ENCODE peak calls at places on chromosomes 16 and 17, in nine cellular contexts. G, I, S, A, H, F, T, U and O are unnamed samples.

GRCh38 chr16:85524630-85525463 is 88.3 kb upstream of the GSE1 start:
- DNase-seq in G (no peak), I (peak; percentile 48), S (peak; percentile 56), A (no peak), H (peak; percentile 62), F (peak; percentile 51), T (no peak), U (peak; percentile 89), O (no peak)

GRCh38 chr17:50094243-50094752 is 853 bp upstream of the PDK2 start:
- DNase-seq in G (peak; percentile 83), I (peak; percentile 89), S (peak; percentile 97), A (peak; percentile 41), H (peak; percentile 90), F (peak; percentile 90), T (peak; percentile 94), U (peak; percentile 87), O (peak; percentile 95)

GRCh38 chr16:9077001-9077809 is 14.2 kb upstream of the HAPSTR1 start:
- DNase-seq in G (peak; percentile 80), I (peak; percentile 56), S (no peak), A (no peak), H (no peak), F (no peak), T (no peak), U (peak; percentile 63), O (peak; percentile 34)

GRCh38 chr16:5523794-5524193 is 426.2 kb upstream of the EEF2KMT start:
- DNase-seq in G (no peak), I (no peak), S (no peak), A (no peak), H (no peak), F (no peak), T (no peak), U (no peak), O (no peak)

GRCh38 chr17:2173005-2173404 is 118.1 kb downstream of the HIC1 start:
- DNase-seq in G (no peak), I (no peak), S (no peak), A (no peak), H (peak; percentile 44), F (peak; percentile 42), T (no peak), U (no peak), O (no peak)

GRCh38 chr17:40317345-40317873 is 8.4 kb downstream of the RARA start:
- DNase-seq in G (peak; percentile 65), I (peak; percentile 70), S (peak; percentile 81), A (no peak), H (peak; percentile 72), F (no peak), T (peak; percentile 77), U (no peak), O (peak; percentile 78)

GRCh38 chr17:54085934-54086333 is 263.2 kb downstream of the KIF2B start:
- DNase-seq in G (no peak), I (no peak), S (no peak), A (no peak), H (no peak), F (peak; percentile 17), T (no peak), U (no peak), O (no peak)

GRCh38 chr16:71882505-71883192 is 1.3 kb downstream of the ZNF821 start:
- DNase-seq in G (peak; percentile 76), I (peak; percentile 90), S (peak; percentile 92), A (no peak), H (no peak), F (peak; percentile 70), T (no peak), U (peak; percentile 54), O (no peak)

GRCh38 chr17:66978514-66979061 is 14.1 kb downstream of the CACNG4 start:
- DNase-seq in G (no peak), I (no peak), S (no peak), A (no peak), H (peak; percentile 57), F (no peak), T (no peak), U (no peak), O (no peak)

GRCh38 chr17:20948984-20949777 is 93.6 kb downstream of the USP22 start:
- DNase-seq in G (no peak), I (no peak), S (no peak), A (no peak), H (no peak), F (no peak), T (no peak), U (no peak), O (no peak)

GRCh38 chr17:65123757-65124675 is 13.2 kb upstream of the RGS9 start:
- DNase-seq in G (no peak), I (no peak), S (no peak), A (no peak), H (no peak), F (no peak), T (peak; percentile 41), U (no peak), O (no peak)

GRCh38 chr17:3683054-3683511 is 12.9 kb downstream of the P2RX5 start:
- DNase-seq in G (no peak), I (peak; percentile 78), S (peak; percentile 71), A (no peak), H (no peak), F (no peak), T (no peak), U (no peak), O (peak; percentile 62)

GRCh38 chr17:30363715-30364202 is 15.0 kb upstream of the CPD start:
- DNase-seq in G (no peak), I (peak; percentile 68), S (peak; percentile 88), A (peak; percentile 81), H (no peak), F (no peak), T (no peak), U (peak; percentile 54), O (peak; percentile 82)

GRCh38 chr16:77677129-77677528 is 45.2 kb upstream of the NUDT7 start:
- DNase-seq in G (no peak), I (no peak), S (no peak), A (no peak), H (no peak), F (no peak), T (no peak), U (no peak), O (no peak)

GRCh38 chr17:75012320-75013076 is at the start of gene MRPL58:
- DNase-seq in G (peak; percentile 77), I (peak; percentile 94), S (peak; percentile 89), A (peak; percentile 72), H (peak; percentile 86), F (peak; percentile 83), T (peak; percentile 89), U (peak; percentile 83), O (peak; percentile 94)

GRCh38 chr16:85238233-85238647 is 126.0 kb upstream of the CIBAR2 start:
- DNase-seq in G (peak; percentile 68), I (no peak), S (peak; percentile 66), A (peak; percentile 93), H (peak; percentile 81), F (peak; percentile 40), T (peak; percentile 86), U (no peak), O (peak; percentile 94)

GRCh38 chr17:79948406-79948917 is 87.2 kb downstream of the TBC1D16 start:
- DNase-seq in G (no peak), I (no peak), S (peak; percentile 36), A (no peak), H (no peak), F (no peak), T (peak; percentile 62), U (no peak), O (peak; percentile 29)

GRCh38 chr17:3697157-3697515 is 1.2 kb upstream of the P2RX5 start:
- DNase-seq in G (no peak), I (no peak), S (no peak), A (no peak), H (no peak), F (no peak), T (no peak), U (no peak), O (no peak)

GRCh38 chr17:76969598-76970172 is 101.5 kb downstream of the MGAT5B start:
- DNase-seq in G (no peak), I (peak; percentile 64), S (no peak), A (no peak), H (no peak), F (peak; percentile 36), T (no peak), U (peak; percentile 50), O (peak; percentile 79)

GRCh38 chr17:76973040-76973439 is 104.8 kb downstream of the MGAT5B start:
- DNase-seq in G (no peak), I (no peak), S (no peak), A (no peak), H (no peak), F (no peak), T (no peak), U (no peak), O (no peak)

GRCh38 chr17:76968707-76969597 is 100.7 kb downstream of the MGAT5B start:
- DNase-seq in G (no peak), I (peak; percentile 100), S (peak; percentile 87), A (no peak), H (no peak), F (peak; percentile 42), T (no peak), U (peak; percentile 69), O (peak; percentile 82)

GRCh38 chr17:76972046-76972641 is 103.9 kb downstream of the MGAT5B start:
- DNase-seq in G (no peak), I (no peak), S (no peak), A (no peak), H (no peak), F (no peak), T (no peak), U (no peak), O (no peak)

DNA sequence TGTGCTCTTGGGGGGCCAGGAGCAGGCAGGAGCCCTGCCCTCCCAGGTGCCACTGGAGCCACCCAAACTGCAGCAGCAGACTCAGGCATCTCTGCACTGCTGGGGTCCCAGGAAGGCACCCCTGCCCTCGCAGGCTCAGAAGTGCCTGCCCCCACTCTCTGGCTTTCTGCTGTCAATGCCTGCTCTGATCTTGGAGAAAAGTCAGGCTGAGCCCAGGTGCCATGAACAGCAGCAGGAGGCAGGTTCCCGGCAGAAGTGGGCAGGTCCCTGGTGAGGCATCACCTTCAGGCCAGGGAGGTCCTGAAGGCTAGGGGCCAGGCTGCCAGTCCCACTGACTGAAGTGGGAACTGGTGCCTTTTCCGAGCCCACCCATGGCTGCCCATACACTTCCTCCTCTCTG is 106.5 kb downstream of the MGAT5B start:
- DNase-seq in G (no peak), I (no peak), S (no peak), A (no peak), H (no peak), F (no peak), T (no peak), U (no peak), O (no peak)
- H3K4me3 ChIP-seq in G (no peak overlapping the region), I (no peak overlapping the region), S (no peak overlapping the region), A (no peak overlapping the region), H (no peak overlapping the region), F (no peak overlapping the region), T (no peak overlapping the region), U (no peak overlapping the region), O (no peak overlapping the region)

GRCh38 chr17:750431-751037 is 1.5 kb downstream of the GEMIN4 start:
- DNase-seq in G (no peak), I (no peak), S (no peak), A (no peak), H (no peak), F (no peak), T (no peak), U (no peak), O (no peak)
- H3K27ac ChIP-seq in G (no peak overlapping the region), I (no peak overlapping the region), S (no peak overlapping the region), A (no peak overlapping the region), H (no peak overlapping the region), F (no peak overlapping the region), T (no peak overlapping the region), U (no peak overlapping the region), O (no peak overlapping the region)

GRCh38 chr16:684961-685696 is 995 bp upstream of the JMJD8 start:
- DNase-seq in G (no peak), I (no peak), S (no peak), A (no peak), H (peak; percentile 45), F (peak; percentile 40), T (no peak), U (no peak), O (no peak)
- H3K4me3 ChIP-seq in G (no peak overlapping the region), I (no peak overlapping the region), S (peak overlapping the region; percentile 62), A (no peak overlapping the region), H (peak overlapping the region; percentile 79), F (no peak overlapping the region), T (peak overlapping the region; percentile 98), U (no peak overlapping the region), O (no peak overlapping the region)

GRCh38 chr16:1677339-1677738 is 740 bp upstream of the JPT2 start:
- DNase-seq in G (no peak), I (no peak), S (no peak), A (no peak), H (no peak), F (no peak), T (no peak), U (no peak), O (no peak)
- H3K27ac ChIP-seq in G (no peak overlapping the region), I (peak overlapping the region; percentile 24), S (no peak overlapping the region), A (no peak overlapping the region), H (peak overlapping the region; percentile 71), F (no peak overlapping the region), T (no peak overlapping the region), U (no peak overlapping the region), O (no peak overlapping the region)